ENCODE peak calls at places on chromosomes 1 and 21, in six cellular contexts. One of them, this sample, is unnamed.

GRCh38 chr1:68495968-68496679 is 758 bp downstream of the DEPDC1 start:
- DNase-seq in lower leg skin: no peak
- DNase-seq in NCI-H2081: peak; percentile 37
- DNase-seq in GM23338: no peak
- DNase-seq in D341Med: peak; percentile 25
- DNase-seq in pancreas: no peak
- DNase-seq in this sample: no peak

GRCh38 chr1:170494369-170494768 is 37.6 kb upstream of the GORAB start:
- DNase-seq in D341Med: no peak
- DNase-seq in GM23338: peak; percentile 31
- DNase-seq in NCI-H2081: peak; percentile 59
- DNase-seq in lower leg skin: no peak
- DNase-seq in pancreas: peak; percentile 5
- DNase-seq in this sample: peak; percentile 5

GRCh38 chr1:228014235-228014930 is 7.6 kb downstream of the WNT3A start:
- DNase-seq in D341Med: peak; percentile 41
- DNase-seq in NCI-H2081: no peak
- DNase-seq in lower leg skin: no peak
- DNase-seq in GM23338: no peak
- DNase-seq in pancreas: no peak
- DNase-seq in this sample: peak; percentile 77

GRCh38 chr1:207962716-207963428 is 51.9 kb upstream of the CD34 start:
- DNase-seq in pancreas: peak; percentile 35
- DNase-seq in NCI-H2081: no peak
- DNase-seq in GM23338: peak; percentile 66
- DNase-seq in D341Med: peak; percentile 46
- DNase-seq in lower leg skin: peak; percentile 54
- DNase-seq in this sample: no peak

GRCh38 chr1:232445361-232446106 is 184.4 kb downstream of the SIPA1L2 start:
- DNase-seq in pancreas: no peak
- DNase-seq in NCI-H2081: no peak
- DNase-seq in D341Med: no peak
- DNase-seq in lower leg skin: no peak
- DNase-seq in GM23338: no peak
- DNase-seq in this sample: no peak

GRCh38 chr1:67404212-67404620 is 26.0 kb downstream of the SERBP1 start:
- DNase-seq in pancreas: no peak
- DNase-seq in D341Med: no peak
- DNase-seq in NCI-H2081: no peak
- DNase-seq in lower leg skin: no peak
- DNase-seq in GM23338: no peak
- DNase-seq in this sample: no peak

GRCh38 chr1:169466259-169467230 is 19.2 kb downstream of the SLC19A2 start:
- DNase-seq in lower leg skin: no peak
- DNase-seq in D341Med: peak; percentile 43
- DNase-seq in NCI-H2081: peak; percentile 39
- DNase-seq in GM23338: peak; percentile 49
- DNase-seq in pancreas: no peak
- DNase-seq in this sample: peak; percentile 29

GRCh38 chr1:116909511-116910378 is at the start of gene PTGFRN:
- DNase-seq in lower leg skin: no peak
- DNase-seq in NCI-H2081: peak; percentile 64
- DNase-seq in D341Med: peak; percentile 61
- DNase-seq in GM23338: peak; percentile 88
- DNase-seq in pancreas: peak; percentile 80
- DNase-seq in this sample: peak; percentile 71

GRCh38 chr21:34857122-34857713 is 188.4 kb downstream of the CLIC6 start:
- DNase-seq in pancreas: no peak
- DNase-seq in GM23338: no peak
- DNase-seq in NCI-H2081: no peak
- DNase-seq in lower leg skin: no peak
- DNase-seq in D341Med: no peak
- DNase-seq in this sample: no peak

GRCh38 chr1:159054427-159054826 is 22.1 kb downstream of the AIM2 start:
- DNase-seq in D341Med: no peak
- DNase-seq in pancreas: no peak
- DNase-seq in lower leg skin: no peak
- DNase-seq in NCI-H2081: no peak
- DNase-seq in GM23338: no peak
- DNase-seq in this sample: peak; percentile 30

GRCh38 chr1:36752891-36753361 is 270.2 kb upstream of the CSF3R start:
- DNase-seq in NCI-H2081: no peak
- DNase-seq in lower leg skin: no peak
- DNase-seq in GM23338: no peak
- DNase-seq in pancreas: no peak
- DNase-seq in D341Med: no peak
- DNase-seq in this sample: peak; percentile 11

GRCh38 chr1:182588460-182589396 is at the start of gene RNASEL:
- DNase-seq in D341Med: peak; percentile 53
- DNase-seq in NCI-H2081: no peak
- DNase-seq in lower leg skin: peak; percentile 75
- DNase-seq in GM23338: peak; percentile 73
- DNase-seq in pancreas: peak; percentile 70
- DNase-seq in this sample: peak; percentile 73

GRCh38 chr21:27722095-27722494 is 755.2 kb upstream of the ADAMTS5 start:
- DNase-seq in pancreas: no peak
- DNase-seq in GM23338: peak; percentile 16
- DNase-seq in NCI-H2081: no peak
- DNase-seq in D341Med: no peak
- DNase-seq in lower leg skin: no peak
- DNase-seq in this sample: no peak

GRCh38 chr1:219088778-219089557 is 84.7 kb upstream of the LYPLAL1 start:
- DNase-seq in NCI-H2081: no peak
- DNase-seq in GM23338: no peak
- DNase-seq in lower leg skin: peak; percentile 55
- DNase-seq in pancreas: no peak
- DNase-seq in D341Med: no peak
- DNase-seq in this sample: peak; percentile 90

GRCh38 chr1:95117207-95118018 is at the start of gene TLCD4:
- DNase-seq in lower leg skin: no peak
- DNase-seq in pancreas: peak; percentile 72
- DNase-seq in GM23338: peak; percentile 88
- DNase-seq in D341Med: peak; percentile 77
- DNase-seq in NCI-H2081: peak; percentile 44
- DNase-seq in this sample: peak; percentile 51

GRCh38 chr1:248618878-248619277 is 16.0 kb downstream of the OR2T11 start:
- DNase-seq in D341Med: no peak
- DNase-seq in lower leg skin: no peak
- DNase-seq in pancreas: peak; percentile 35
- DNase-seq in NCI-H2081: peak; percentile 14
- DNase-seq in GM23338: peak; percentile 11
- DNase-seq in this sample: no peak

GRCh38 chr1:245880754-245881403 is 626.2 kb downstream of the SMYD3 start:
- DNase-seq in lower leg skin: no peak
- DNase-seq in pancreas: no peak
- DNase-seq in D341Med: no peak
- DNase-seq in GM23338: no peak
- DNase-seq in NCI-H2081: no peak
- DNase-seq in this sample: no peak

GRCh38 chr1:199978408-199978940 is 49.0 kb upstream of the NR5A2 start:
- DNase-seq in NCI-H2081: no peak
- DNase-seq in GM23338: no peak
- DNase-seq in D341Med: peak; percentile 41
- DNase-seq in pancreas: no peak
- DNase-seq in lower leg skin: no peak
- DNase-seq in this sample: no peak

GRCh38 chr1:216183007-216183406 is 240.2 kb downstream of the USH2A start:
- DNase-seq in NCI-H2081: peak; percentile 19
- DNase-seq in GM23338: peak; percentile 84
- DNase-seq in lower leg skin: no peak
- DNase-seq in pancreas: no peak
- DNase-seq in D341Med: no peak
- DNase-seq in this sample: peak; percentile 5

GRCh38 chr1:234970731-234971476 is 157.7 kb downstream of the TOMM20 start:
- DNase-seq in pancreas: no peak
- DNase-seq in D341Med: no peak
- DNase-seq in NCI-H2081: peak; percentile 71
- DNase-seq in GM23338: peak; percentile 88
- DNase-seq in lower leg skin: peak; percentile 66
- DNase-seq in this sample: no peak

GRCh38 chr1:207808322-207808705 is 56.5 kb downstream of the CD46 start:
- DNase-seq in lower leg skin: no peak
- DNase-seq in pancreas: no peak
- DNase-seq in GM23338: no peak
- DNase-seq in NCI-H2081: no peak
- DNase-seq in D341Med: no peak
- DNase-seq in this sample: peak; percentile 85

GRCh38 chr1:230641900-230642262 is 400 bp upstream of the COG2 start:
- DNase-seq in pancreas: no peak
- DNase-seq in NCI-H2081: no peak
- DNase-seq in D341Med: no peak
- DNase-seq in lower leg skin: peak; percentile 14
- DNase-seq in GM23338: peak; percentile 84
- DNase-seq in this sample: no peak

GRCh38 chr1:175808573-175808972 is 65.2 kb upstream of the TNR start:
- DNase-seq in lower leg skin: no peak
- DNase-seq in D341Med: no peak
- DNase-seq in pancreas: peak; percentile 32
- DNase-seq in GM23338: peak; percentile 62
- DNase-seq in NCI-H2081: peak; percentile 5
- DNase-seq in this sample: no peak

GRCh38 chr1:248873993-248874671 is 15.2 kb upstream of the ZNF692 start:
- DNase-seq in pancreas: peak; percentile 67
- DNase-seq in GM23338: peak; percentile 84
- DNase-seq in D341Med: peak; percentile 72
- DNase-seq in NCI-H2081: peak; percentile 94
- DNase-seq in lower leg skin: peak; percentile 72
- DNase-seq in this sample: peak; percentile 76

GRCh38 chr1:11434506-11434905 is 44.4 kb upstream of the DISP3 start:
- DNase-seq in lower leg skin: no peak
- DNase-seq in NCI-H2081: peak; percentile 34
- DNase-seq in GM23338: no peak
- DNase-seq in pancreas: no peak
- DNase-seq in D341Med: peak; percentile 86
- DNase-seq in this sample: no peak

GRCh38 chr1:102875756-102876155 is 232.6 kb downstream of the COL11A1 start:
- DNase-seq in lower leg skin: no peak
- DNase-seq in NCI-H2081: peak; percentile 1
- DNase-seq in D341Med: no peak
- DNase-seq in GM23338: no peak
- DNase-seq in pancreas: no peak
- DNase-seq in this sample: no peak

GRCh38 chr1:207025144-207025880 is 7.2 kb downstream of the C1orf116 start:
- DNase-seq in NCI-H2081: no peak
- DNase-seq in GM23338: peak; percentile 65
- DNase-seq in D341Med: no peak
- DNase-seq in pancreas: peak; percentile 42
- DNase-seq in lower leg skin: no peak
- DNase-seq in this sample: no peak

GRCh38 chr1:37795340-37796110 is 1.9 kb downstream of the MANEAL start:
- DNase-seq in GM23338: peak; percentile 88
- DNase-seq in D341Med: peak; percentile 48
- DNase-seq in pancreas: peak; percentile 51
- DNase-seq in NCI-H2081: peak; percentile 65
- DNase-seq in lower leg skin: no peak
- DNase-seq in this sample: peak; percentile 61

GRCh38 chr1:28354121-28354520 is 15.4 kb upstream of the PHACTR4 start:
- DNase-seq in GM23338: no peak
- DNase-seq in lower leg skin: no peak
- DNase-seq in NCI-H2081: no peak
- DNase-seq in D341Med: no peak
- DNase-seq in pancreas: no peak
- DNase-seq in this sample: no peak

GRCh38 chr1:118136511-118136937 is 48.5 kb downstream of the SPAG17 start:
- DNase-seq in GM23338: no peak
- DNase-seq in NCI-H2081: no peak
- DNase-seq in pancreas: no peak
- DNase-seq in lower leg skin: no peak
- DNase-seq in D341Med: no peak
- DNase-seq in this sample: peak; percentile 41

GRCh38 chr21:46035809-46036695 is 54.5 kb downstream of the COL6A1 start:
- DNase-seq in GM23338: no peak
- DNase-seq in lower leg skin: no peak
- DNase-seq in D341Med: no peak
- DNase-seq in pancreas: peak; percentile 23
- DNase-seq in NCI-H2081: no peak
- DNase-seq in this sample: no peak

GRCh38 chr1:48182441-48182840 is 40.1 kb upstream of the SLC5A9 start:
- DNase-seq in GM23338: no peak
- DNase-seq in pancreas: no peak
- DNase-seq in lower leg skin: no peak
- DNase-seq in NCI-H2081: no peak
- DNase-seq in D341Med: no peak
- DNase-seq in this sample: no peak

GRCh38 chr1:8396912-8397406 is 79.0 kb downstream of the SLC45A1 start:
- DNase-seq in lower leg skin: peak; percentile 71
- DNase-seq in pancreas: no peak
- DNase-seq in NCI-H2081: no peak
- DNase-seq in GM23338: no peak
- DNase-seq in D341Med: no peak
- DNase-seq in this sample: peak; percentile 75

GRCh38 chr1:71494163-71494562 is 413.3 kb upstream of the ZRANB2 start:
- DNase-seq in NCI-H2081: no peak
- DNase-seq in GM23338: no peak
- DNase-seq in D341Med: no peak
- DNase-seq in lower leg skin: no peak
- DNase-seq in pancreas: no peak
- DNase-seq in this sample: no peak

GRCh38 chr21:14815001-14815400 is 249.8 kb downstream of the NRIP1 start:
- DNase-seq in lower leg skin: no peak
- DNase-seq in NCI-H2081: no peak
- DNase-seq in D341Med: no peak
- DNase-seq in pancreas: no peak
- DNase-seq in GM23338: no peak
- DNase-seq in this sample: no peak

GRCh38 chr1:18199462-18199861 is 91.9 kb downstream of the IGSF21 start:
- DNase-seq in lower leg skin: no peak
- DNase-seq in pancreas: no peak
- DNase-seq in GM23338: peak; percentile 49
- DNase-seq in D341Med: peak; percentile 77
- DNase-seq in NCI-H2081: peak; percentile 40
- DNase-seq in this sample: no peak